ENCODE peak calls at places on chromosomes 12 and 14, in four cellular contexts. C is H9, L is endothelial cell of umbilical vein, B is OCI-LY7. Z is an unnamed sample.

GRCh38 chr12:82554529-82554928 is 132.2 kb upstream of the TMTC2 start:
- DNase-seq in C (no peak), L (peak; percentile 54), B (no peak), Z (no peak)

GRCh38 chr12:80316141-80316700 is 127.8 kb upstream of the PTPRQ start:
- DNase-seq in C (no peak), L (no peak), B (no peak), Z (no peak)

GRCh38 chr12:24780969-24781368 is 167.9 kb downstream of the BCAT1 start:
- DNase-seq in C (no peak), L (no peak), B (peak; percentile 27), Z (peak; percentile 42)

GRCh38 chr12:78398750-78399149 is 465.8 kb upstream of the SYT1 start:
- DNase-seq in C (no peak), L (no peak), B (no peak), Z (no peak)

GRCh38 chr12:117695956-117696355 is 272.8 kb downstream of the KSR2 start:
- DNase-seq in C (no peak), L (no peak), B (no peak), Z (no peak)

GRCh38 chr12:65121049-65121955 is at the start of gene WIF1:
- DNase-seq in C (peak; percentile 89), L (peak; percentile 22), B (no peak), Z (peak; percentile 38)

GRCh38 chr12:43347026-43347425 is 205.0 kb downstream of the ADAMTS20 start:
- DNase-seq in C (no peak), L (no peak), B (no peak), Z (no peak)

GRCh38 chr12:47034661-47035060 is 44.8 kb upstream of the PCED1B start:
- DNase-seq in C (no peak), L (no peak), B (no peak), Z (no peak)

GRCh38 chr14:36268957-36269734 is 51.3 kb downstream of the MBIP start:
- DNase-seq in C (peak; percentile 47), L (no peak), B (no peak), Z (no peak)

GRCh38 chr12:93662961-93663728 is 14.0 kb upstream of the CRADD start:
- DNase-seq in C (no peak), L (no peak), B (no peak), Z (no peak)

GRCh38 chr14:64478634-64479250 is 13.4 kb downstream of the AKAP5 start:
- DNase-seq in C (no peak), L (peak; percentile 60), B (peak; percentile 46), Z (peak; percentile 29)

GRCh38 chr12:104312202-104312601 is 8.7 kb downstream of the EID3 start:
- DNase-seq in C (no peak), L (no peak), B (no peak), Z (no peak)

GRCh38 chr12:116545936-116546335 is 13.2 kb upstream of the MAP1LC3B2 start:
- DNase-seq in C (no peak), L (no peak), B (no peak), Z (no peak)

GRCh38 chr14:61426048-61426447 is 104.7 kb downstream of the PRKCH start:
- DNase-seq in C (no peak), L (no peak), B (no peak), Z (no peak)

GRCh38 chr12:58639323-58639934 is 280.9 kb downstream of the LRIG3 start:
- DNase-seq in C (no peak), L (peak; percentile 2), B (no peak), Z (peak; percentile 38)

GRCh38 chr12:8078400-8078799 is 3.7 kb upstream of the NECAP1 start:
- DNase-seq in C (peak; percentile 62), L (peak; percentile 84), B (peak; percentile 66), Z (peak; percentile 69)

GRCh38 chr12:27674989-27675388 is 21.3 kb upstream of the REP15 start:
- DNase-seq in C (no peak), L (no peak), B (no peak), Z (no peak)

GRCh38 chr12:23618718-23619117 is 330.8 kb downstream of the SOX5 start:
- DNase-seq in C (no peak), L (no peak), B (no peak), Z (no peak)

GRCh38 chr12:105935981-105936380 is 202.8 kb downstream of the NUAK1 start:
- DNase-seq in C (no peak), L (peak; percentile 13), B (no peak), Z (peak; percentile 74)

GRCh38 chr14:105393151-105393550 is 5.2 kb upstream of the TEX22 start:
- DNase-seq in C (no peak), L (no peak), B (no peak), Z (no peak)

GRCh38 chr12:95700316-95700785 is 90.2 kb downstream of the NTN4 start:
- DNase-seq in C (no peak), L (no peak), B (no peak), Z (peak; percentile 98)

GRCh38 chr12:14950982-14951746 is 10.2 kb downstream of the ARHGDIB start:
- DNase-seq in C (peak; percentile 70), L (no peak), B (no peak), Z (no peak)

GRCh38 chr12:2084553-2085296 is 31.9 kb downstream of the CACNA1C start:
- DNase-seq in C (no peak), L (no peak), B (no peak), Z (peak; percentile 96)
- H2AFZ ChIP-seq in C (no peak overlapping the region), L (no peak overlapping the region), B (no peak overlapping the region), Z (no peak overlapping the region)

DNA sequence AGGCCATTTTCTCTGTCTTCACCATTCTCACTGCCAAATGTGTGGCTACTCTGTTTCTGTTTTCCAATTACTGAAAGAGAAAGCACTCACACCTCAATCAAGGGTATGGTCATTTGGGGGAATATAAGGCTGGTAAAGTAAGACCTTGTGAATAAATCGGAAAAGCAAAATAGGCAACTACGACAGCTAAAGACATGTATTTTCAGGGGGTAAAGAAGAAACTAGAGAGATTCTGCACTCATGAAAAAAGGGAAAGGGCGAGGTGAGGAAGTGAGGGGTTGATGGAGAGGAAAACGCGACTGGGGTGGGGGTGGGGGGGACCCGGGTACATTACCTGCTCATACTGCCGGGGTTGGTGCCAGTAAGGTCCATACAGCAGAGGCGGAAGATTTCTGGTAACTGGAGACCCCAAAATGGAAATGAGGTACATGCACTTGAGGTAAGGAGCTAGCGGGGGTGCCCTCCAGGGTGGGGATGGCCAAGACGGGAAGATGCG is 19.3 kb downstream of the CHD8 start:
- DNase-seq in C (no peak), L (no peak), B (no peak), Z (peak; percentile 25)
- H2AFZ ChIP-seq in C (no peak overlapping the region), L (peak overlapping the region; percentile 91), B (peak overlapping the region; percentile 17), Z (peak overlapping the region; percentile 97)

GRCh38 chr14:103126088-103126872 is 3.0 kb downstream of the TNFAIP2 start:
- DNase-seq in C (no peak), L (no peak), B (no peak), Z (no peak)
- H2AFZ ChIP-seq in C (no peak overlapping the region), L (no peak overlapping the region), B (no peak overlapping the region), Z (no peak overlapping the region)

GRCh38 chr14:73246387-73247150 is 9.3 kb downstream of the PAPLN start:
- DNase-seq in C (no peak), L (no peak), B (no peak), Z (no peak)
- H2AFZ ChIP-seq in C (no peak overlapping the region), L (peak overlapping the region; percentile 98), B (peak overlapping the region; percentile 53), Z (no peak overlapping the region)

GRCh38 chr12:101619868-101620761 is 25.3 kb downstream of the MYBPC1 start:
- DNase-seq in C (no peak), L (no peak), B (no peak), Z (no peak)
- H2AFZ ChIP-seq in C (no peak overlapping the region), L (no peak overlapping the region), B (peak overlapping the region; percentile 76), Z (no peak overlapping the region)

GRCh38 chr14:84482256-84483071 is 1047.5 kb upstream of the FLRT2 start:
- DNase-seq in C (no peak), L (peak; percentile 71), B (no peak), Z (peak; percentile 38)
- H2AFZ ChIP-seq in C (no peak overlapping the region), L (peak overlapping the region; percentile 92), B (no peak overlapping the region), Z (no peak overlapping the region)

DNA sequence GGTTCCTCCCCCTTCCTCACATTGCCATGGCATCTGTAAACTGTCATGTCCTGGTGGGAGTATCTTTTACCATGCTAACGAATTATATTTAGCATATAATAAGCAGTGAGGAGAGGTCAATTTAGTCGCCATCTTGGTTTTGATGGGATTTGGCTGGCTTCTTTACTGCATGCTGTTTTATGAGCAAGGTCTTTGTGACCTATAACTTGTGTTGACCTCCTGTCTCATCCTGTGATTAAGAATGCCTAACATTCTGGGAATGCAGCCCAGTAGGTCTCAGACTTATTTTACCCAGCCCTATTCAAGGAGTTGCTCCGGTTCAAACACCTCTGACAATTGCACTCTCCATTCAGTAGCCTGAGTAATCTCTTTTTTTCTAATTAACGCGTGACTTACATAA is 2.1 kb upstream of the EIF4B start:
- DNase-seq in C (peak; percentile 57), L (no peak), B (no peak), Z (peak; percentile 45)
- H2AFZ ChIP-seq in C (peak overlapping the region; percentile 77), L (no peak overlapping the region), B (no peak overlapping the region), Z (peak overlapping the region; percentile 73)

GRCh38 chr14:34875031-34875922 is at the start of gene BAZ1A:
- DNase-seq in C (peak; percentile 66), L (peak; percentile 90), B (peak; percentile 82), Z (peak; percentile 91)

GRCh38 chr14:34872822-34873590 is 2.2 kb downstream of the BAZ1A start:
- DNase-seq in C (peak; percentile 75), L (no peak), B (peak; percentile 23), Z (peak; percentile 73)

GRCh38 chr14:34873591-34874385 is 1.4 kb downstream of the BAZ1A start:
- DNase-seq in C (peak; percentile 36), L (peak; percentile 85), B (peak; percentile 90), Z (peak; percentile 89)

GRCh38 chr14:34874386-34875030 is 652 bp downstream of the BAZ1A start:
- DNase-seq in C (peak; percentile 52), L (peak; percentile 62), B (peak; percentile 70), Z (peak; percentile 79)
- H2AFZ ChIP-seq in C (no peak overlapping the region), L (peak overlapping the region; percentile 10), B (peak overlapping the region; percentile 73), Z (peak overlapping the region; percentile 92)

GRCh38 chr12:132888852-132889251 is 1.4 kb upstream of the CHFR start:
- DNase-seq in C (peak; percentile 90), L (no peak), B (no peak), Z (no peak)

GRCh38 chr12:132886529-132887477 is 602 bp downstream of the CHFR start:
- DNase-seq in C (no peak), L (peak; percentile 17), B (no peak), Z (peak; percentile 48)

GRCh38 chr12:132881853-132882252 is 5.6 kb downstream of the CHFR start:
- DNase-seq in C (no peak), L (peak; percentile 28), B (no peak), Z (no peak)

DNA sequence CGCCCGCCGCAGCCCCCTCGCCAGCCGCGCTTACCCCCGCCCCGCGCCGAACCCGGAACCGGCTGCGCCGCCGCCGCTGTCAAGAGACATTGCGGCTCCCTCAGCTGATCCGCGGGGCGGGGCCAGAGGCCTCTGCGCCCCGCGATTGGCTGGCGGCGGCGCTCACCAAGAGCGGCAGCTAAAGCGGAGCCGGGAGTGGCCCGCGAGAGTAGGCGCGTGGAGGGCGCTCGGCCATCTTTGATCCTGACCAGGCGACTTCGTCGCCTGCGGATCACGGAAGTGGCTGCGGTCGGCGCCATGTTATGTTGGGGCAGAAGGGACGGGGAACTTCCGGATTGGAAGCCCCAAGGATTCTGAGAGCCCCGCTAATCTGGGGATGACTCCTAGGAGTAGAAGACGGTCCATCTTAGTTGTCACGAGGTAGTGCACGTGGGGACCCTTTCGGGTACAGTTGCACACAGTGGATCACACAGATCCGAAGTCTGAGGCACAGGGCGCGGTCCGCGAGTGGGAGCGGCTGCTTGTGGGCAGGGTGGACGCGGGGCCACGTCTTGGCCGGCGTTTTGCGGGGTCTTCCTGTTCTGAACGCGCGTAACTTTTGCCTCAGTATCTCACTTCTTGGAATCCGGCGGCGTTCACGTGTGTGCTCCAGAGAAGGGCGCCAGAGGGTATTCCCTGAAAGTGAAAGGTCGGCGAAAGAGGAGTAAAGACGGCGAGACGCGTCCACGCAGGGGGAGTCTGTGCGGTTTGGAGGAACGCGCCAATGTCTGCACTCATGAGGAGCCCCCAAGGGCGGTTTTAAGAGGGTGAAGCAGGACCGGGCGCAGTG is at the start of gene CHFR:
- DNase-seq in C (peak; percentile 100), L (peak; percentile 97), B (peak; percentile 98), Z (peak; percentile 100)
- H2AFZ ChIP-seq in C (no peak within 1 kb of the TSS), L (peak within 1 kb of the TSS; percentile 78), B (peak within 1 kb of the TSS; percentile 86), Z (peak within 1 kb of the TSS; percentile 95)